ENCODE peak calls at places on chromosome 1, in ten cellular contexts. T is suprapubic skin, E is upper lobe of left lung, X is Panc1, K is vagina, D is GM12892, N is spleen, F is HCT116, M is prostate gland, G is H1. A is an unnamed sample.

GRCh38 chr1:210237514-210237913 is 4.9 kb downstream of the SERTAD4 start:
- DNase-seq in T (no peak), E (no peak), X (no peak), K (no peak), D (no peak), N (no peak), F (no peak), M (no peak), G (no peak), A (no peak)

GRCh38 chr1:43619996-43620920 is 29.7 kb upstream of the KDM4A start:
- DNase-seq in T (no peak), E (no peak), X (no peak), K (no peak), D (no peak), N (peak; percentile 29), F (no peak), M (no peak), G (no peak), A (no peak)

GRCh38 chr1:225767591-225768540 is 9.8 kb upstream of the SRP9 start:
- DNase-seq in T (peak; percentile 76), E (peak; percentile 34), X (no peak), K (no peak), D (no peak), N (peak; percentile 79), F (no peak), M (no peak), G (no peak), A (peak; percentile 33)

GRCh38 chr1:151972533-151973270 is 21.0 kb downstream of the S100A10 start:
- DNase-seq in T (peak; percentile 66), E (peak; percentile 81), X (no peak), K (no peak), D (no peak), N (no peak), F (peak; percentile 83), M (peak; percentile 66), G (no peak), A (peak; percentile 66)

GRCh38 chr1:227429447-227430359 is 111.4 kb upstream of the CDC42BPA start:
- DNase-seq in T (no peak), E (no peak), X (no peak), K (no peak), D (no peak), N (no peak), F (no peak), M (no peak), G (no peak), A (no peak)

GRCh38 chr1:64966158-64966963 is at the start of gene JAK1:
- DNase-seq in T (peak; percentile 89), E (peak; percentile 88), X (no peak), K (no peak), D (peak; percentile 87), N (peak; percentile 98), F (no peak), M (peak; percentile 86), G (peak; percentile 34), A (peak; percentile 90)

GRCh38 chr1:1432951-1433803 is 2.3 kb upstream of the VWA1 start:
- DNase-seq in T (peak; percentile 88), E (peak; percentile 95), X (no peak), K (no peak), D (peak; percentile 37), N (peak; percentile 74), F (no peak), M (peak; percentile 97), G (no peak), A (peak; percentile 93)

GRCh38 chr1:245007686-245008085 is 143.3 kb upstream of the HNRNPU start:
- DNase-seq in T (no peak), E (no peak), X (no peak), K (no peak), D (no peak), N (no peak), F (no peak), M (no peak), G (no peak), A (no peak)

GRCh38 chr1:214282696-214283225 is 1.8 kb downstream of the SMYD2 start:
- DNase-seq in T (no peak), E (no peak), X (no peak), K (no peak), D (no peak), N (no peak), F (no peak), M (no peak), G (no peak), A (no peak)

GRCh38 chr1:214280386-214281029 is 451 bp upstream of the SMYD2 start:
- DNase-seq in T (no peak), E (peak; percentile 47), X (no peak), K (no peak), D (peak; percentile 33), N (peak; percentile 92), F (no peak), M (peak; percentile 29), G (no peak), A (peak; percentile 56)

GRCh38 chr1:214277704-214278635 is 3.0 kb upstream of the SMYD2 start:
- DNase-seq in T (no peak), E (no peak), X (no peak), K (no peak), D (no peak), N (no peak), F (no peak), M (no peak), G (no peak), A (no peak)

GRCh38 chr1:214281902-214282695 is 1.1 kb downstream of the SMYD2 start:
- DNase-seq in T (peak; percentile 67), E (peak; percentile 40), X (no peak), K (no peak), D (no peak), N (no peak), F (peak; percentile 34), M (no peak), G (no peak), A (peak; percentile 57)

DNA sequence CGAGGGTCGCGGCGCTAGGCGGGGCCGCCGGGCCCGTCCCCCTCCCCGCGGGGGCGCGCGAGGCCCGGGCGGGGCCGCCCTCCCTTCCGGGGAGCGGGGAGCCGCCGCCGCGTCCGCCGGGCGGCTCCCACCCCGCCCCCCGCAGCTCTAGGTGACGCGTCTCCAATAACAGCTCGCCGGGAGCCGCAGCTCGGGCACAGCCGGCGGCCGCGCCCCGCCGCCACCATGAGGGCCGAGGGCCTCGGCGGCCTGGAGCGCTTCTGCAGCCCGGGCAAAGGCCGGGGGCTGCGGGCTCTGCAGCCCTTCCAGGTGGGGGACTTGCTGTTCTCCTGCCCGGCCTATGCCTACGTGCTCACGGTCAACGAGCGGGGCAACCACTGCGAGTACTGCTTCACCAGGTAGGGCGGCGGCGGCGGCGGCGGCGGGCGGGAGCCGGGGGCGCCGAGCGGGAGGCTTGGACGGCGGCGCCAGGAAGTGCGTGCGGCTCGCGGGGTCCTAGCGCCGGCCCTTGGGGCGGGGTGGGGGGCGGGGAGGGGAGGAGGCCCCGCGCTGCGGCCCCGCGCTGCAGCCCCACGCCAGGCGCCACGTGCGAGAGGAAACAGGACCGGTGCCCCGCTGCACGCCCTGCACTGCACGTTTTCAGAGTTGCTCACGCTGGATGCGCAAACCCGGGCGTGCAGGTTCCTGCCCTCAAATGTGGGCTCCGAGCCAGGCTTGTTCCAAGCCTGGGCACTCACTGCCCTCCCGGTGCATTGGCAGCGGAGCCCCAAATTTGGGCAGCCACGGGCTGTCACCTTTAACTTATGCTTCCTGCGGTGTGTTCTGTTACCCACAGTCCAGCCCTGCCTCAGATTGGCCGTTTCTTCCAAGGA is at the start of gene SMYD2:
- DNase-seq in T (peak; percentile 82), E (peak; percentile 70), X (no peak), K (no peak), D (peak; percentile 58), N (peak; percentile 94), F (peak; percentile 36), M (peak; percentile 65), G (no peak), A (peak; percentile 75)
- TF ChIP-seq POLR2AphosphoS5 in T (no peak), E (no peak), X (peak; percentile 29), K (no peak), D (peak; percentile 42), N (peak; percentile 83), F (peak; percentile 55), M (no peak), G (peak; percentile 28), A (no peak)

GRCh38 chr1:183636334-183636682 is 725 bp upstream of the ARPC5 start:
- DNase-seq in T (no peak), E (no peak), X (no peak), K (no peak), D (no peak), N (no peak), F (no peak), M (no peak), G (no peak), A (no peak)

GRCh38 chr1:183635112-183635605 is 424 bp downstream of the ARPC5 start:
- DNase-seq in T (peak; percentile 81), E (peak; percentile 47), X (no peak), K (no peak), D (no peak), N (peak; percentile 91), F (no peak), M (no peak), G (no peak), A (peak; percentile 49)

GRCh38 chr1:183636783-183637182 is 1.2 kb upstream of the ARPC5 start:
- DNase-seq in T (no peak), E (no peak), X (no peak), K (no peak), D (no peak), N (no peak), F (no peak), M (no peak), G (no peak), A (no peak)

GRCh38 chr1:183634429-183635065 is 1.0 kb downstream of the ARPC5 start:
- DNase-seq in T (no peak), E (no peak), X (no peak), K (no peak), D (no peak), N (no peak), F (no peak), M (no peak), G (no peak), A (no peak)

DNA sequence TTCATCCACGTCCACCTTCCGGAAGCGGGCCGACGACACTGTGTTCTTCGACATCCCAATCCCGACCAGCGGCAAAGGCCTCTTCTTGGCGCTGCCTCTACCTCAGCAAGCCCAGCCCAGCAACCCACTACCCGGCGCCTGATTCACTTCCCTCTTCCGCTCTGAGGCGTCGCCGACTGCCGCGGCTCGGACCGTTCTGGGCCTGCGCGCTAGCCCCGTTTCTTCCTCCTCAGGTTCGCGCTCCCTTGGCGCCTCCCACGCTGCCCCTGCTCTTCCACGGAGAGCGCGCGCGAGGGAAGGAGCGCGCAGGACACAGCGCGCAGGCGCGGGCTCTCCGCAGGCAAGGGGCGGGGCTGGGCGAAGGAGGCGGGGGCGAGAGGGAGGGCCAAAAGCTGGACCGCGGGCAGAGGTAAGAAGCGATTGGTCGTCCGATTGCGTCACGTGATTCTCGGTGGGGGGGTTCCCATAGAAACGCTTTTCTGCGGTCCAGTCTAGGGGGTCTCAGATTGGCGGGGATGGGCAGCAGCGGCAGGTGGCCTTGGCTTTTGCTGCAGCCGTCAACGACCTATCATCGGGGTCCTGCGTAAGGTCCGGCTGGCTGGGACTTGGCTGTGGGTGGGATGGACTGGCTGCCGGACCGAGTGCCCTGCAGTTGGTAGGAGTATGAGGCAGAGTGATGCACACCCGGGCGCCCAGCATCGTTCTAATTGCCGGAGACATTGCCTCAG is at the start of gene ARPC5:
- DNase-seq in T (peak; percentile 97), E (peak; percentile 96), X (peak; percentile 89), K (peak; percentile 97), D (peak; percentile 74), N (peak; percentile 99), F (peak; percentile 92), M (peak; percentile 94), G (peak; percentile 85), A (peak; percentile 96)
- TF ChIP-seq POLR2AphosphoS5 in T (peak; percentile 62), E (peak; percentile 94), X (peak; percentile 90), K (peak; percentile 98), D (peak; percentile 94), N (peak; percentile 99), F (peak; percentile 91), M (peak; percentile 98), G (peak; percentile 51), A (peak; percentile 97)

DNA sequence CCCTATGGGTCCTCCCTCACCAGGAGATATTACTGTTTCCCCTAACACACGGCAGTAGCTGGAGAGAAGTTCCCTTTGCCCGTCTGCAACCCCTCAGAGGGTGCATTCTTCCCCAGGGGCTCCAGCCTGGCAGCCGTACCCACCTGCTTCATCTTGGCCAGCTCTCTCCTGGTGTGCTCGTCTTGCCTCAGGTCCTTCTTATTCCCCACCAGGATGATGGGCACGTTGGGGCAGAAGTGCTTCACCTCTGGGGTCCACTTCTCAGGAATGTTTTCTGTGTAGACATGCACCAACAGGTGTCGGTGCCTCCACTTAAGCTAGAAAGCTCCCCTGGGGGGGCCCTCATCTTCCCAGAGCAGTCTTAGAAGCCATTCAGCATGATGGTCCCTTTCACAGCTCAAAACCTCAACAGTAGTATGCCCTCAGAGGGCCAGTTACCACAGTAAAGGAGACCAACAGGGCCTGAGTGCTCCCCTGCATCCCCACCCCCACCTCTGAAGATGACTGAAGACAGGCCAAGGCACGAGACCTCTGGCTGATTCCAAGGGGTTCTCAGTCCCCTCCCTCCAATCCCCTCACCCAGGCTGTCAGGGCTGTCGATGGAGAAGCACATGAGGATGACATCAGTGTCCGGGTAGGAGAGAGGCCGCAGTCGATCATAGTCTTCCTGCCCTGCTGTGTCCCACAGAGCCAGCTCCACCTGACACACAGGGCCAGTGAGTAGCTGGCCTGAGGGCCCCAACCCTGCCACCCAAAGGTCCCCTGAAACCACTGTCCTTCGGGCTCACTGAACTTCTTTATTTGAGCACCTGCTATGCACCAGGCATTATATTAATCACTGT is 4.3 kb downstream of the RHOC start:
- DNase-seq in T (peak; percentile 59), E (no peak), X (no peak), K (peak; percentile 84), D (no peak), N (peak; percentile 67), F (no peak), M (no peak), G (no peak), A (peak; percentile 18)
- TF ChIP-seq POLR2AphosphoS5 in T (no peak), E (no peak), X (no peak), K (no peak), D (peak; percentile 13), N (peak; percentile 15), F (no peak), M (no peak), G (no peak), A (no peak)

GRCh38 chr1:3670823-3671251 is 18.5 kb downstream of the TP73 start:
- DNase-seq in T (peak; percentile 53), E (peak; percentile 19), X (no peak), K (no peak), D (no peak), N (peak; percentile 73), F (no peak), M (no peak), G (no peak), A (no peak)

GRCh38 chr1:3668148-3668547 is 15.8 kb downstream of the TP73 start:
- DNase-seq in T (peak; percentile 46), E (no peak), X (no peak), K (no peak), D (no peak), N (peak; percentile 72), F (no peak), M (no peak), G (no peak), A (no peak)

GRCh38 chr1:3669421-3669821 is 17.1 kb downstream of the TP73 start:
- DNase-seq in T (peak; percentile 51), E (peak; percentile 18), X (no peak), K (no peak), D (no peak), N (peak; percentile 72), F (no peak), M (no peak), G (no peak), A (no peak)

GRCh38 chr1:3669971-3670431 is 17.7 kb downstream of the TP73 start:
- DNase-seq in T (peak; percentile 41), E (no peak), X (no peak), K (no peak), D (no peak), N (peak; percentile 66), F (no peak), M (no peak), G (no peak), A (no peak)

GRCh38 chr1:3668585-3669300 is 16.4 kb downstream of the TP73 start:
- DNase-seq in T (peak; percentile 72), E (peak; percentile 95), X (no peak), K (no peak), D (no peak), N (peak; percentile 94), F (peak; percentile 49), M (peak; percentile 87), G (no peak), A (peak; percentile 94)
- TF ChIP-seq POLR2AphosphoS5 in T (no peak), E (no peak), X (no peak), K (no peak), D (no peak), N (peak; percentile 31), F (peak; percentile 33), M (peak; percentile 84), G (no peak), A (peak; percentile 31)

A was measured in stomach.